ENCODE peak calls at places on chromosomes 12 and 14, in five cellular contexts. D is IMR-90, B is K562, R is HepG2, F is H1. G is an unnamed sample.

GRCh38 chr12:119576915-119577314 is 16.7 kb upstream of the TMEM233 start:
- DNase-seq in D (no peak), B (no peak), R (no peak), F (no peak), G (no peak)

GRCh38 chr12:64814432-64814831 is 10.0 kb upstream of the TBC1D30 start:
- DNase-seq in D (no peak), B (no peak), R (no peak), F (no peak), G (no peak)

GRCh38 chr12:108589028-108589839 is 8.7 kb downstream of the TMEM119 start:
- DNase-seq in D (no peak), B (no peak), R (no peak), F (no peak), G (no peak)

GRCh38 chr14:63896278-63896720 is 43.5 kb downstream of the SYNE2 start:
- DNase-seq in D (peak; percentile 71), B (no peak), R (peak; percentile 81), F (no peak), G (no peak)

GRCh38 chr12:119036878-119037493 is 55.6 kb downstream of the SRRM4 start:
- DNase-seq in D (no peak), B (peak; percentile 73), R (peak; percentile 16), F (peak; percentile 74), G (peak; percentile 36)

GRCh38 chr14:95431199-95432145 is 85.0 kb downstream of the SYNE3 start:
- DNase-seq in D (peak; percentile 17), B (peak; percentile 39), R (no peak), F (peak; percentile 63), G (peak; percentile 39)

GRCh38 chr12:100221523-100221922 is 20.9 kb downstream of the ACTR6 start:
- DNase-seq in D (no peak), B (no peak), R (no peak), F (no peak), G (no peak)

GRCh38 chr12:45075575-45076282 is 24.8 kb upstream of the DBX2 start:
- DNase-seq in D (no peak), B (no peak), R (no peak), F (no peak), G (no peak)

GRCh38 chr12:47717443-47718193 is 7.7 kb downstream of the ENDOU start:
- DNase-seq in D (peak; percentile 85), B (peak; percentile 76), R (peak; percentile 42), F (peak; percentile 90), G (peak; percentile 83)

GRCh38 chr12:122834921-122835692 is at the start of gene HIP1R:
- DNase-seq in D (no peak), B (peak; percentile 93), R (no peak), F (peak; percentile 78), G (peak; percentile 50)

GRCh38 chr14:89226789-89227489 is 190.1 kb downstream of the FOXN3 start:
- DNase-seq in D (no peak), B (no peak), R (no peak), F (no peak), G (no peak)

GRCh38 chr12:120598674-120599463 is 17.7 kb upstream of the POP5 start:
- DNase-seq in D (peak; percentile 26), B (no peak), R (peak; percentile 41), F (no peak), G (peak; percentile 65)

GRCh38 chr14:69573205-69573840 is 1.3 kb downstream of the CCDC177 start:
- DNase-seq in D (no peak), B (no peak), R (no peak), F (peak; percentile 48), G (peak; percentile 17)

GRCh38 chr12:123367511-123367910 is 2.9 kb upstream of the SBNO1 start:
- DNase-seq in D (no peak), B (no peak), R (no peak), F (no peak), G (peak; percentile 36)

GRCh38 chr14:100524933-100525243 is 62.3 kb downstream of the BEGAIN start:
- DNase-seq in D (peak; percentile 15), B (peak; percentile 72), R (no peak), F (peak; percentile 75), G (peak; percentile 41)

GRCh38 chr12:59079472-59079871 is 159.2 kb upstream of the LRIG3 start:
- DNase-seq in D (no peak), B (no peak), R (no peak), F (no peak), G (no peak)

GRCh38 chr12:109773384-109774011 is 59.7 kb downstream of the TRPV4 start:
- DNase-seq in D (no peak), B (no peak), R (no peak), F (no peak), G (no peak)

GRCh38 chr12:9694220-9694619 is 24.7 kb downstream of the CLEC2D start:
- DNase-seq in D (no peak), B (no peak), R (no peak), F (no peak), G (no peak)

GRCh38 chr14:78902010-78902623 is 731.9 kb downstream of the NRXN3 start:
- DNase-seq in D (peak; percentile 54), B (peak; percentile 5), R (peak; percentile 8), F (peak; percentile 63), G (no peak)

GRCh38 chr12:19130224-19131019 is 889 bp downstream of the PLEKHA5 start:
- DNase-seq in D (no peak), B (peak; percentile 43), R (no peak), F (peak; percentile 73), G (peak; percentile 31)

GRCh38 chr12:26704684-26705475 is 128.1 kb downstream of the ITPR2 start:
- DNase-seq in D (peak; percentile 47), B (no peak), R (peak; percentile 20), F (no peak), G (peak; percentile 14)

GRCh38 chr14:103450423-103450822 is 65.2 kb downstream of the MARK3 start:
- DNase-seq in D (no peak), B (no peak), R (no peak), F (no peak), G (no peak)

GRCh38 chr12:69988601-69989194 is 163.7 kb downstream of the MYRFL start:
- DNase-seq in D (peak; percentile 65), B (no peak), R (no peak), F (no peak), G (no peak)

GRCh38 chr14:49966971-49967630 is 74.2 kb downstream of the ARF6 start:
- DNase-seq in D (peak; percentile 30), B (no peak), R (no peak), F (no peak), G (no peak)

GRCh38 chr14:61438860-61439765 is 117.7 kb downstream of the PRKCH start:
- DNase-seq in D (peak; percentile 57), B (no peak), R (peak; percentile 85), F (no peak), G (peak; percentile 74)

GRCh38 chr12:29599397-29599796 is 101.9 kb upstream of the OVCH1 start:
- DNase-seq in D (peak; percentile 44), B (no peak), R (no peak), F (no peak), G (no peak)

GRCh38 chr12:117051380-117051779 is 47.8 kb downstream of the TESC start:
- DNase-seq in D (no peak), B (no peak), R (no peak), F (no peak), G (no peak)

GRCh38 chr12:45234134-45234865 is 18.4 kb downstream of the ANO6 start:
- DNase-seq in D (peak; percentile 98), B (peak; percentile 47), R (peak; percentile 92), F (no peak), G (peak; percentile 84)

GRCh38 chr14:105375635-105376057 is 22.7 kb upstream of the TEX22 start:
- DNase-seq in D (peak; percentile 9), B (no peak), R (no peak), F (no peak), G (no peak)

GRCh38 chr14:62308927-62309326 is 546.7 kb downstream of the SNAPC1 start:
- DNase-seq in D (no peak), B (no peak), R (no peak), F (no peak), G (no peak)

GRCh38 chr12:45208604-45209487 is 7.0 kb upstream of the ANO6 start:
- DNase-seq in D (peak; percentile 84), B (no peak), R (peak; percentile 48), F (no peak), G (no peak)

GRCh38 chr12:105451798-105452197 is 121.3 kb downstream of the C12orf75 start:
- DNase-seq in D (no peak), B (no peak), R (no peak), F (no peak), G (no peak)

GRCh38 chr12:11862794-11863193 is 207.9 kb upstream of the BCL2L14 start:
- DNase-seq in D (peak; percentile 71), B (no peak), R (no peak), F (no peak), G (no peak)

GRCh38 chr14:36313898-36314297 is 6.5 kb downstream of the MBIP start:
- DNase-seq in D (no peak), B (no peak), R (peak; percentile 34), F (no peak), G (no peak)
- TF ChIP-seq CTCF in D (no peak), B (no peak), R (peak; percentile 32), F (peak; percentile 10), G (peak; percentile 14)

DNA sequence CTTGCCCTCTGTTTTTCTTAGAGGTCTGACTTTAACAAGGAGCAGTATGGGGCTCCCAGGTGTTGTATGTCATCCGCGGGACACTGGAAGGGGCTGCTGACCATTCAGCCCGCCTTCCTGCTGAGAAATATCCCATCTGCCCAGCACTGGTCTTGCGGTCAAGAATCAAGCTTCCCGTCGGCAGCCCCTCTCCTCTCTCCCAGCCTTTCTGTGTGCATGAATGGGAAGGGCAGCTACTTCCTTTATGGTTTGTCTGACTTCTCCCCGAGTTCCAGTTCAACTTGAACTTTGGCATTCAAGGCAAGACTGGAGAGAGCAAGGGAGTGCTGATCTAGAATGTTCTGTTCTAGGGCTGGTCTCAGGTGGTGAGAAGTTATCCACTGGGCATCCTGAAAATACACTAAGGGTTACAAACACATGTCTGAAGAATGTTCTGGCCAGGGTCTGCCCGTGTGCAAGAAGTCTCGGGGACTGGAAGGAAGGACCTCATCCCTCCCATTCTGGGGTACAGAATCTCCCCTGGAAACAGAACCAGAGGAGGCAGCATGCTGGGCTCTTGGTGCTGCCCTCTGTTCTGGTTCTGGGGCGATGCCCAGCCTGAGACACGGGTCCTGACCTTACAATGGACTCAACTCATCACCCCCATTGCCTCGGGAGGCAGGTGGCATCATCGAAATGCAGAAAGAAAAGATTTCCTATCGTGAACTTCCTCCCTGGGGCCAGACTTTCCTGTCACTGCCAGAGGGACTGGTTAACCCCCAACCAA is 51.7 kb downstream of the PSMA6 start:
- DNase-seq in D (no peak), B (no peak), R (no peak), F (no peak), G (no peak)
- TF ChIP-seq MAFK in D (no peak), B (no peak), R (no peak), F (no peak), G (no peak)

GRCh38 chr12:57725851-57726150 is 12.7 kb downstream of the AGAP2 start:
- DNase-seq in D (no peak), B (no peak), R (no peak), F (no peak), G (peak; percentile 43)

GRCh38 chr12:57724936-57725740 is 13.4 kb downstream of the AGAP2 start:
- DNase-seq in D (no peak), B (no peak), R (no peak), F (peak; percentile 40), G (no peak)

GRCh38 chr12:57726151-57726883 is 12.2 kb downstream of the AGAP2 start:
- DNase-seq in D (peak; percentile 76), B (no peak), R (peak; percentile 71), F (peak; percentile 95), G (peak; percentile 89)

GRCh38 chr12:57727758-57728395 is 10.7 kb downstream of the AGAP2 start:
- DNase-seq in D (no peak), B (no peak), R (no peak), F (no peak), G (no peak)

GRCh38 chr12:57726884-57727757 is 11.4 kb downstream of the AGAP2 start:
- DNase-seq in D (no peak), B (no peak), R (no peak), F (peak; percentile 77), G (no peak)
- TF ChIP-seq CTCF in D (peak; percentile 19), B (no peak), R (peak; percentile 12), F (no peak), G (no peak)

GRCh38 chr12:95700316-95700785 is 90.2 kb downstream of the NTN4 start:
- DNase-seq in D (peak; percentile 89), B (no peak), R (no peak), F (no peak), G (no peak)
- TF ChIP-seq MAFK in D (peak; percentile 24), B (no peak), R (no peak), F (no peak), G (no peak)